ENCODE peak calls at places on chromosomes 5 and 9, in four cellular contexts. D is HepG2, H is K562, I is GM12878. C is an unnamed sample.
A peak's percentile ranks its signal among the peaks of the same experiment; 100 is the strongest.

GRCh38 chr5:78127875-78128274 is 166.6 kb downstream of the AP3B1 start:
- DNase-seq in I (no peak), H (peak; percentile 22), D (no peak), C (no peak)

GRCh38 chr9:6209966-6210365 is 5.6 kb upstream of the IL33 start:
- DNase-seq in H (no peak), D (no peak), I (no peak), C (no peak)

GRCh38 chr5:90542827-90543519 is 13.6 kb upstream of the LYSMD3 start:
- DNase-seq in D (no peak), H (no peak), I (no peak), C (no peak)

GRCh38 chr5:16418471-16418922 is 47.1 kb downstream of the ZNF622 start:
- DNase-seq in I (no peak), H (peak; percentile 90), D (no peak), C (peak; percentile 77)

GRCh38 chr9:90460220-90460619 is 182.4 kb downstream of the DIRAS2 start:
- DNase-seq in H (no peak), D (no peak), I (no peak), C (no peak)

GRCh38 chr9:16521868-16522381 is 348.5 kb downstream of the BNC2 start:
- DNase-seq in H (no peak), D (no peak), I (no peak), C (peak; percentile 19)

GRCh38 chr5:137389042-137389441 is 110.1 kb downstream of the SPOCK1 start:
- DNase-seq in H (no peak), D (no peak), I (no peak), C (no peak)

GRCh38 chr9:134069536-134070399 is 1.9 kb upstream of the BRD3 start:
- DNase-seq in I (no peak), D (no peak), H (no peak), C (no peak)

GRCh38 chr9:121963542-121963995 is 129.5 kb downstream of the TTLL11 start:
- DNase-seq in I (no peak), D (no peak), H (no peak), C (no peak)

GRCh38 chr9:125754096-125754495 is 6.9 kb downstream of the PBX3 start:
- DNase-seq in I (no peak), H (no peak), D (no peak), C (no peak)

DNA sequence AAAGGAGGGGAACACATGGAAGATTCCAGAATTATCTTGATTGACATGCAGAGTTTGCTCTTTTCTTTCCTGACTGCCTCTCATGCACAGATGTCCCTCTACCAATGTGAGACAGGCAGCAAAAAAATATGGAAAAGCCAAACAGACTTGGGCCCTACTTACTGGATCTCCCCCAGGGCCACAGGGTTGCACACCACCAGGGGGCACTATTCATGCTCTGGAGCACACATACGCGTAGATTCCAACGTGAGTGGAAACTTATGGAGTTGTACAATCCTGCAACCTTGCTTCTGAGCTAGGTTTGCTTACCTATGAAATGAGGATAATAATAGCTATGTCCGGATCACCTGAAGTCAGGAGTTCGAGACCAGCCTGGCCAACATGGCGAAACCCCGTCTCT is 319.5 kb downstream of the ARHGEF28 start:
- DNase-seq in I (no peak), H (peak; percentile 33), D (no peak), C (no peak)
- TF ChIP-seq FOXM1 in I (no peak), H (no peak), D (no peak), C (no peak)

DNA sequence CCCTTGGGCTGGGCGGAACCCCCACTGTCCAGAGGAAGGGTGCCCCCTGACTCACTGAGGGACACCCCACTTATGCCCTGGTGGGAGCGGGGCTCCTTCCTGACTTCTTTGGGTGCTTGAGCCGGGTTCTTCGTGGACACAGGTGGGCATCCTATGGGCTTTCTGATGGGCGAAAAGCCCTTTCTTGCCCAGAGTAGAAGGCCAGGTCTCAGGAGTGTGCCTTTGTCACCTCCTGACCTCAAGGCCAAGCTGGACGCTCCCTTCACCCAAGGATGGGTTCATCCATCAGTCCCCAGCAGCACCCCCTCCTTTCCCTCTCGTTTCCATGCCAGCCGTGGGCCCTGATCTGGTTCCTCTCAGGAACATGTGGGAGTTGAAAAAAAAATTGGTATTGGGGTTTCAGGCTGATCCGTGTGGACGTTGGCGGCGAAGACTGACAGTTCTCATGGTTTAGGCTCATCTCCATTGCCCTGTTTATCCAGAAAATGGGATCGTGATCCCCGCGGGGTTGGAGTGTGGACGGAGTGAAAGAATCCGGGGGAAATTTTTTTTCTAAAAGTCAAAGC is 707 bp downstream of the SLC25A25 start:
- DNase-seq in I (no peak), H (no peak), D (no peak), C (peak; percentile 43)
- TF ChIP-seq USF2 in I (no peak), H (no peak), D (no peak), C (no peak)

GRCh38 chr5:151630088-151630487 is 39.0 kb upstream of the FAT2 start:
- DNase-seq in I (no peak), D (no peak), H (no peak), C (no peak)
- TF ChIP-seq POLR2AphosphoS5 in I (no peak), D (no peak), H (no peak), C (no peak)

GRCh38 chr9:117720987-117721386 is 16.8 kb downstream of the TLR4 start:
- DNase-seq in I (no peak), H (no peak), D (no peak), C (no peak)

GRCh38 chr9:117719161-117719560 is 15.0 kb downstream of the TLR4 start:
- DNase-seq in H (no peak), D (no peak), I (no peak), C (no peak)

GRCh38 chr9:117720066-117720465 is 15.9 kb downstream of the TLR4 start:
- DNase-seq in D (no peak), I (no peak), H (no peak), C (no peak)

GRCh38 chr9:117722108-117722761 is 18.0 kb downstream of the TLR4 start:
- DNase-seq in H (no peak), I (no peak), D (no peak), C (no peak)

DNA sequence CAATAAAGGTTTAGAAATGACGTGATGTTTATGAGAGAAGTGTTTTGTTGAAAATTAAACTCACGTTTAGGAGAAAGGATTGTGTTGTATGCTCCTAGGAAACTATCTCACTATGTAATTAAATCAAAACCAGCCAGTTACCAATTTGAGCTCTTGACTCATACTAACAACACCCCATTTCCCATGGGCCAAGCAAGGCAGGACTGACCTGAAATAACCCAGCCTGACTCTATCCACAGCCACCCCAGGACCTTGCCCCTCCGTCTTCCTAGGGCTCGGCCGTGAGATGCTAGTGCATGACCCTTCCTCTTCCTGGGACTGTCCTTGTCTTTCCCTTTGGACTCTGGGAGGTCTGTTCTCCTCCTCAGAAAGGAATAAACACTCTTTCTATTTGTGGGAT is 16.4 kb downstream of the TLR4 start:
- DNase-seq in H (no peak), D (no peak), I (no peak), C (no peak)
- TF ChIP-seq FOXM1 in H (no peak), D (no peak), I (no peak), C (no peak)

GRCh38 chr9:108835831-108836230 is 20.0 kb downstream of the ACTL7B start:
- DNase-seq in H (no peak), D (no peak), I (no peak), C (no peak)

GRCh38 chr9:108832179-108832500 is 23.6 kb downstream of the ACTL7B start:
- DNase-seq in D (no peak), H (no peak), I (no peak), C (no peak)

GRCh38 chr9:108830292-108830691 is 25.5 kb downstream of the ACTL7B start:
- DNase-seq in D (no peak), H (no peak), I (no peak), C (no peak)

GRCh38 chr9:108834959-108835696 is 20.7 kb downstream of the ACTL7B start:
- DNase-seq in D (no peak), I (no peak), H (no peak), C (no peak)

DNA sequence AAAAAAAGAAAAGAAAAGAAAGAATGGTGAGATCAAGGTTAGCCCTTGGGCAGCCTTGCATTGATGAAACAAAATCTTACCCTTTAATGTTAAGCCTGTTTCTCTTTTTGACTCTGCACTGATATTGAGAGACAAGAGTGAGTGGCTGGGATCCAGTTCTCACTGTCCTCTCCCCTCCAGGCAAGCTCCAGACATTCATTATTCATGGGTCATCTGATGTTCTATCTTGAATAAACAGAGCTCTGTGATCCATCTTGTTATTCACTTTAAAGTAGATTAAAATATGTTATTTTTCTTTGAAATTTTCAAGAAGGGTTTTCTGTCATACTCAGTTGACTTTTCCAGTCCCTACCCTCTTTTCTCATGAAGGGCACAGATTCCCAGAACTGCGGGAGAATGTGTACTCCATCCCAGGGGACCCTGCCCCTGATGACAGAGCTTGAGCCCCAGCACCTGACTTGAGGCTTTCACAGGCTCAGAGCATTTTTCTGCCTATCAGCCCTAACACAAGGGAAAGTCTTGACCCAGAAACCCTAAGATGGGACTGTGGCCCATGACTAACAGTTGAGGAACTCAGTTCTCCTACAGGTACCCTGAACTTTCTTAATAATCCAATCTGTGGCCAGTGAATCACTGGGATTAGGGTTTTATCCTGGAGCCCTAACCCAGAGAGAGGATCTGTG is 24.1 kb downstream of the ACTL7B start:
- DNase-seq in H (no peak), I (no peak), D (no peak), C (no peak)
- TF ChIP-seq USF2 in H (no peak), I (no peak), D (no peak), C (no peak)

DNA sequence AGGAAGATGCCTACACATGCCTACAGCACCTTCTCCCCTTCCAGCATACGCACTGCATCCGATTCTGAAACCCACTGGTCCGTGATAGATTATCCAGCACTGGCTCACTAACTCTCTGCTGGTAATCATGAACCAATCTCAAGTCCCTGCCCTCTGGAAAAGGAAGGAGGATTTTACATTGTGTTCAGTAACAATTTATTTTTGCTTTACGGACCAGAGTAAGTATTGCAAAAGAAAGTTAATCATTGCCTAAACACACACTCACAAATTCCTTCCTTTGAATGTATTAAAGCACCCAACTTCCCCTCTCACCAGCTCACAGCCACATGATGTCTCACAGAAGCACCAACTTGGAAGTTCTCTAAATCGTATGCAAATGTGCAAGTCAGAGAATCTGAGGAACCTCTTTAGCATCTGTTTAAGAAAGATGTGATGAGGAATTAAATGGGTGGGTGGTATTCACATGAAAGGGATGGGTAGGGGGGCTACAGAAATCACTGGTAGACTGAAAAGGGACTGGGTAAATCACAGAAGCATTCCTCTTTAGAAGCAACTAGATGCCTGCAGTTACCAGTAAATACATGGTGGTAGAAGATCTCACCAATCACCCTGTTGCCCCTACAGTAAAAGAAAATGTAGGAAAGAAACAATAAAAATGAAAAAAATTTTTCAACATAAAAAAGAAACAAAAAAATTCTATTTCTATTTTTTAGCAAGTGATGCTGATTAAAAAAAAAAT is 8.4 kb downstream of the GNAQ start:
- DNase-seq in H (no peak), D (peak; percentile 64), I (no peak), C (no peak)
- TF ChIP-seq POLR2AphosphoS5 in H (no peak), D (no peak), I (no peak), C (no peak)

GRCh38 chr5:172235132-172235780 is 41.3 kb downstream of the EFCAB9 start:
- DNase-seq in H (no peak), D (peak; percentile 73), I (peak; percentile 59), C (no peak)
- TF ChIP-seq FOXM1 in H (no peak), D (no peak), I (no peak), C (no peak)

GRCh38 chr5:158601118-158601517 is 498.6 kb downstream of the EBF1 start:
- DNase-seq in I (no peak), D (no peak), H (no peak), C (no peak)
- TF ChIP-seq USF2 in I (no peak), D (no peak), H (no peak), C (no peak)